ENCODE peak calls at places on chromosomes 3 and 15, in five cellular contexts. One of them, this sample, is unnamed.

GRCh38 chr3:106299300-106300098 is 430.7 kb upstream of the CBLB start:
- DNase-seq in tibial nerve: no peak
- DNase-seq in neural progenitor cell: no peak
- DNase-seq in colonic mucosa: no peak
- DNase-seq in cardiac fibroblast: peak; percentile 47
- DNase-seq in this sample: peak; percentile 26

GRCh38 chr3:42290966-42291714 is 25.2 kb upstream of the CCK start:
- DNase-seq in tibial nerve: no peak
- DNase-seq in neural progenitor cell: no peak
- DNase-seq in colonic mucosa: no peak
- DNase-seq in cardiac fibroblast: no peak
- DNase-seq in this sample: no peak

GRCh38 chr3:147807773-147808172 is 398.6 kb downstream of the ZIC1 start:
- DNase-seq in tibial nerve: no peak
- DNase-seq in neural progenitor cell: no peak
- DNase-seq in colonic mucosa: no peak
- DNase-seq in cardiac fibroblast: no peak
- DNase-seq in this sample: peak; percentile 11

GRCh38 chr3:8589880-8590556 is 54.6 kb downstream of the SSUH2 start:
- DNase-seq in tibial nerve: no peak
- DNase-seq in neural progenitor cell: no peak
- DNase-seq in colonic mucosa: no peak
- DNase-seq in cardiac fibroblast: peak; percentile 49
- DNase-seq in this sample: no peak

GRCh38 chr15:74497584-74497983 is 36.6 kb upstream of the UBL7 start:
- DNase-seq in tibial nerve: no peak
- DNase-seq in neural progenitor cell: no peak
- DNase-seq in colonic mucosa: peak; percentile 21
- DNase-seq in cardiac fibroblast: no peak
- DNase-seq in this sample: no peak

GRCh38 chr15:75531041-75531450 is 48.1 kb downstream of the PTPN9 start:
- DNase-seq in tibial nerve: peak; percentile 73
- DNase-seq in neural progenitor cell: no peak
- DNase-seq in colonic mucosa: peak; percentile 28
- DNase-seq in cardiac fibroblast: peak; percentile 68
- DNase-seq in this sample: peak; percentile 63

GRCh38 chr15:56929389-56929788 is 10.9 kb downstream of the TCF12 start:
- DNase-seq in tibial nerve: no peak
- DNase-seq in neural progenitor cell: no peak
- DNase-seq in colonic mucosa: no peak
- DNase-seq in cardiac fibroblast: no peak
- DNase-seq in this sample: peak; percentile 54

GRCh38 chr3:47007001-47007400 is 27.5 kb downstream of the NBEAL2 start:
- DNase-seq in tibial nerve: no peak
- DNase-seq in neural progenitor cell: no peak
- DNase-seq in colonic mucosa: peak; percentile 16
- DNase-seq in cardiac fibroblast: no peak
- DNase-seq in this sample: no peak

GRCh38 chr3:123015596-123015995 is 12.0 kb downstream of the SEMA5B start:
- DNase-seq in tibial nerve: no peak
- DNase-seq in neural progenitor cell: no peak
- DNase-seq in colonic mucosa: no peak
- DNase-seq in cardiac fibroblast: no peak
- DNase-seq in this sample: no peak

GRCh38 chr15:91142097-91142744 is 42.2 kb downstream of the SV2B start:
- DNase-seq in tibial nerve: no peak
- DNase-seq in neural progenitor cell: peak; percentile 22
- DNase-seq in colonic mucosa: no peak
- DNase-seq in cardiac fibroblast: no peak
- DNase-seq in this sample: no peak

GRCh38 chr15:39429898-39430357 is 151.0 kb upstream of the THBS1 start:
- DNase-seq in tibial nerve: no peak
- DNase-seq in neural progenitor cell: no peak
- DNase-seq in colonic mucosa: no peak
- DNase-seq in cardiac fibroblast: peak; percentile 97
- DNase-seq in this sample: peak; percentile 79

GRCh38 chr3:133662256-133662773 is 574 bp upstream of the TOPBP1 start:
- DNase-seq in tibial nerve: no peak
- DNase-seq in neural progenitor cell: peak; percentile 15
- DNase-seq in colonic mucosa: peak; percentile 27
- DNase-seq in cardiac fibroblast: peak; percentile 28
- DNase-seq in this sample: no peak

GRCh38 chr3:133663569-133664313 is 2.0 kb upstream of the TOPBP1 start:
- DNase-seq in tibial nerve: no peak
- DNase-seq in neural progenitor cell: peak; percentile 83
- DNase-seq in colonic mucosa: peak; percentile 37
- DNase-seq in cardiac fibroblast: peak; percentile 63
- DNase-seq in this sample: peak; percentile 10

GRCh38 chr3:133655731-133656130 is 6.0 kb downstream of the TOPBP1 start:
- DNase-seq in tibial nerve: no peak
- DNase-seq in neural progenitor cell: no peak
- DNase-seq in colonic mucosa: no peak
- DNase-seq in cardiac fibroblast: no peak
- DNase-seq in this sample: no peak

GRCh38 chr3:133661454-133662255 is at the start of gene TOPBP1:
- DNase-seq in tibial nerve: peak; percentile 61
- DNase-seq in neural progenitor cell: peak; percentile 90
- DNase-seq in colonic mucosa: peak; percentile 92
- DNase-seq in cardiac fibroblast: peak; percentile 64
- DNase-seq in this sample: peak; percentile 14

GRCh38 chr3:133659806-133660205 is 1.9 kb downstream of the TOPBP1 start:
- DNase-seq in tibial nerve: no peak
- DNase-seq in neural progenitor cell: no peak
- DNase-seq in colonic mucosa: no peak
- DNase-seq in cardiac fibroblast: no peak
- DNase-seq in this sample: no peak
- H3K4me3 ChIP-seq in tibial nerve: no peak overlapping the region
- H3K4me3 ChIP-seq in neural progenitor cell: peak overlapping the region; percentile 84
- H3K4me3 ChIP-seq in colonic mucosa: no peak overlapping the region
- H3K4me3 ChIP-seq in cardiac fibroblast: no peak overlapping the region
- H3K4me3 ChIP-seq in this sample: no peak overlapping the region

GRCh38 chr15:38266247-38266996 is 13.8 kb downstream of the SPRED1 start:
- DNase-seq in tibial nerve: peak; percentile 8
- DNase-seq in neural progenitor cell: no peak
- DNase-seq in colonic mucosa: no peak
- DNase-seq in cardiac fibroblast: peak; percentile 42
- DNase-seq in this sample: no peak
- H3K4me3 ChIP-seq in tibial nerve: no peak overlapping the region
- H3K4me3 ChIP-seq in neural progenitor cell: no peak overlapping the region
- H3K4me3 ChIP-seq in colonic mucosa: no peak overlapping the region
- H3K4me3 ChIP-seq in cardiac fibroblast: peak overlapping the region; percentile 7
- H3K4me3 ChIP-seq in this sample: no peak overlapping the region

DNA sequence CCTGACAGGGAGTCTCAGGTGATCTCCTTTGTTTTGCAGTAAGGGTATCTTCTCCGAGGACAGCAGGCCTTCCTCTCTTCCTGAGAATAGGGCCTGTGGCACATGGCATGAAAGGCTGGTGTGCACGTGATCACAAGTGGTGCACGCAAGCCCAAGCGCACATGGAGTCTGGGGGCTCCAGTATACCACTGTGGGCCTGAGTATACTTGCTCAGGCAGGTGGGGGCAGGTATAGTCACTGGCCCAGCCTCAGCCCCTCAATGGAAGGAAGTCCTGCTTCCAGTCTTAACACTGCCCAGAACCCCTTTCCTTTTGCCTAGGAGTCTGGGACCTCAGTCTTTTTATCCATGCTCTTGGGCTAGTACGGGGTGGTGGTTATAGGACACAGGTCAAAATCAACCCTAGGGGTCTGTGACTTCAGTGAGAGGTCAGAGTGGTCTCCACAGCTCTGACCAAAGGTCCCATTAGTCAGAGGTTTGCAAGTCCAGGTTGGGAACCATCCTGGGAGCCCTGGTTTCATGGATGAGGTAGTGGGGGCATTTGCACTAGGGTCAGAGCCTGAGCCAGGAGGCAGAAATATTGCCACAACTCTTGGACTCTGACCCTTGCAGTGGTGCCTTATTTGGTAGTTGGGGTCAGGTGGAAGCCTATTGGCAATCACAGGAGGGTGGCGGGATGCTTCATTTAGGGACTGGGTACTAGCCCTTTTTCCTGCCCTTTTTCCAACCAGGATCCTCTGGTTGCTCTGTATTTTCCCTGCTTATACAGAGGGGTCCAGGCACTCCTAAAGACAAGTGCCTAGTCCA is 823 bp upstream of the CCDC71 start:
- DNase-seq in tibial nerve: no peak
- DNase-seq in neural progenitor cell: no peak
- DNase-seq in colonic mucosa: no peak
- DNase-seq in cardiac fibroblast: no peak
- DNase-seq in this sample: no peak
- H3K4me3 ChIP-seq in tibial nerve: peak overlapping the region; percentile 95
- H3K4me3 ChIP-seq in neural progenitor cell: peak overlapping the region; percentile 96
- H3K4me3 ChIP-seq in colonic mucosa: peak overlapping the region; percentile 93
- H3K4me3 ChIP-seq in cardiac fibroblast: peak overlapping the region; percentile 95
- H3K4me3 ChIP-seq in this sample: peak overlapping the region; percentile 81

GRCh38 chr3:45012577-45012976 is 13.5 kb upstream of the CLEC3B start:
- DNase-seq in tibial nerve: no peak
- DNase-seq in neural progenitor cell: no peak
- DNase-seq in colonic mucosa: no peak
- DNase-seq in cardiac fibroblast: no peak
- DNase-seq in this sample: no peak
- H3K4me3 ChIP-seq in tibial nerve: no peak overlapping the region
- H3K4me3 ChIP-seq in neural progenitor cell: no peak overlapping the region
- H3K4me3 ChIP-seq in colonic mucosa: no peak overlapping the region
- H3K4me3 ChIP-seq in cardiac fibroblast: no peak overlapping the region
- H3K4me3 ChIP-seq in this sample: no peak overlapping the region

GRCh38 chr15:52780172-52780980 is 9.8 kb downstream of the ONECUT1 start:
- DNase-seq in tibial nerve: peak; percentile 63
- DNase-seq in neural progenitor cell: peak; percentile 73
- DNase-seq in colonic mucosa: peak; percentile 60
- DNase-seq in cardiac fibroblast: peak; percentile 62
- DNase-seq in this sample: no peak
- H3K4me3 ChIP-seq in tibial nerve: no peak overlapping the region
- H3K4me3 ChIP-seq in neural progenitor cell: no peak overlapping the region
- H3K4me3 ChIP-seq in colonic mucosa: no peak overlapping the region
- H3K4me3 ChIP-seq in cardiac fibroblast: no peak overlapping the region
- H3K4me3 ChIP-seq in this sample: no peak overlapping the region

DNA sequence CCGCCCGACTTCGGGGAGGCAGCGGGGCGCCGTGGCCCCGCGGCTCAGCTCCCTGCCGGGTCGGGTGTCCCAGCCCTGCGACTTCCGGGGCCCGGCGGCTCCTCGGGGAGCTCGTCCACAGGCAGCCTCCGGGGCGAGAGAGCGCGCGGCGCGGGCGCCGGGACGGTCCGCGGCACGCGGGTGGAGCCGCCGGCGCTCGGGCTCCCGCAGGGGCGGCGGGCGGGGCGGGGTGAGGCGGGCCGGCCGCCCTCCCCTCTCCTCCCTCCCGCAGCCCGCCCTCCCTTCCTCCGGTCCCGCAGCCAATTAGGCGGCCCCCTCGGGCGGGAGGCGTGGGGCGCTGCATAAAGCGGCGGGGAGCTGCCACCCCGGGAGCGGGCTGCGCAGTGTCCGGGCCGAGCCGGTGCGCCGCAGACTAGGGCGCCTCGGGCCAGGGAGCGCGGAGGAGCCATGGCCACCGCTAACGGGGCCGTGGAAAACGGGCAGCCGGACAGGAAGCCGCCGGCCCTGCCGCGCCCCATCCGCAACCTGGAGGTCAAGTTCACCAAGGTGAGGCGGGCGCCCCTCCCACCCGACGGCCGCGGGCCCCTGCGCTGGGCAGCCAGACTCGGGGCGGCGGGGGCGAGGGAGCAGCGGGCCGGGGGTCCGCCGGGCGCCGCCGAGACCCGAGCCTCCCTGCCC is at the start of gene ALDH1A3:
- DNase-seq in tibial nerve: no peak
- DNase-seq in neural progenitor cell: peak; percentile 56
- DNase-seq in colonic mucosa: no peak
- DNase-seq in cardiac fibroblast: peak; percentile 74
- DNase-seq in this sample: no peak
- H3K4me3 ChIP-seq in tibial nerve: peak within 1 kb of the TSS; percentile 45
- H3K4me3 ChIP-seq in neural progenitor cell: peak within 1 kb of the TSS; percentile 55
- H3K4me3 ChIP-seq in colonic mucosa: peak within 1 kb of the TSS; percentile 42
- H3K4me3 ChIP-seq in cardiac fibroblast: peak within 1 kb of the TSS; percentile 63
- H3K4me3 ChIP-seq in this sample: peak within 1 kb of the TSS; percentile 51

GRCh38 chr3:143848707-143849106 is 439 bp upstream of the SLC9A9 start:
- DNase-seq in tibial nerve: no peak
- DNase-seq in neural progenitor cell: no peak
- DNase-seq in colonic mucosa: no peak
- DNase-seq in cardiac fibroblast: no peak
- DNase-seq in this sample: no peak
- H3K4me3 ChIP-seq in tibial nerve: peak overlapping the region; percentile 47
- H3K4me3 ChIP-seq in neural progenitor cell: no peak overlapping the region
- H3K4me3 ChIP-seq in colonic mucosa: no peak overlapping the region
- H3K4me3 ChIP-seq in cardiac fibroblast: no peak overlapping the region
- H3K4me3 ChIP-seq in this sample: no peak overlapping the region

This sample was measured in skeletal muscle cell.